ENCODE peak calls at places on chromosomes 3 and 15, in ten cellular contexts. Y is esophagus muscularis mucosa, J is activated B cell treated with CpG ODN at 0.5 μM for 24 hours, B is epithelial cell of esophagus, M is transverse colon, C is Caco-2, L is neural crest cell, D is endothelial cell, N is cardiac fibroblast, I is GM06990. A is an unnamed sample.

GRCh38 chr3:150751781-150752263 is 11.1 kb downstream of the SIAH2 start:
- DNase-seq in Y (no peak), J (no peak), B (peak; percentile 79), M (peak; percentile 60), C (peak; percentile 44), L (no peak), D (no peak), N (no peak), I (no peak), A (no peak)

GRCh38 chr3:194865595-194865994 is 179.9 kb downstream of the FAM43A start:
- DNase-seq in Y (no peak), J (no peak), B (no peak), M (no peak), C (no peak), L (no peak), D (no peak), N (no peak), I (no peak), A (no peak)

GRCh38 chr15:85482896-85483295 is 102.5 kb downstream of the AKAP13 start:
- DNase-seq in Y (no peak), J (no peak), B (peak; percentile 65), M (no peak), C (peak; percentile 25), L (no peak), D (no peak), N (peak; percentile 80), I (no peak), A (no peak)

GRCh38 chr3:196997311-196997710 is 28.7 kb upstream of the PIGZ start:
- DNase-seq in Y (no peak), J (no peak), B (no peak), M (no peak), C (no peak), L (no peak), D (no peak), N (no peak), I (no peak), A (no peak)

GRCh38 chr3:13556937-13557336 is 8.0 kb downstream of the FBLN2 start:
- DNase-seq in Y (no peak), J (no peak), B (no peak), M (no peak), C (no peak), L (no peak), D (no peak), N (no peak), I (no peak), A (no peak)

GRCh38 chr3:110027446-110027845 is 690.1 kb upstream of the DPPA4 start:
- DNase-seq in Y (no peak), J (no peak), B (peak; percentile 84), M (no peak), C (no peak), L (no peak), D (no peak), N (peak; percentile 64), I (no peak), A (no peak)

GRCh38 chr3:56157693-56158092 is 310.6 kb downstream of the ERC2 start:
- DNase-seq in Y (no peak), J (no peak), B (no peak), M (no peak), C (no peak), L (no peak), D (no peak), N (peak; percentile 47), I (no peak), A (no peak)

GRCh38 chr15:85407421-85408269 is 27.2 kb downstream of the AKAP13 start:
- DNase-seq in Y (no peak), J (no peak), B (peak; percentile 89), M (no peak), C (no peak), L (no peak), D (no peak), N (peak; percentile 86), I (no peak), A (no peak)

GRCh38 chr15:62291262-62291661 is 126.2 kb upstream of the C2CD4B start:
- DNase-seq in Y (no peak), J (no peak), B (no peak), M (no peak), C (no peak), L (no peak), D (no peak), N (no peak), I (no peak), A (no peak)

GRCh38 chr3:186411994-186412393 is 50.0 kb upstream of the DGKG start:
- DNase-seq in Y (no peak), J (no peak), B (peak; percentile 89), M (no peak), C (no peak), L (no peak), D (no peak), N (peak; percentile 9), I (no peak), A (no peak)

DNA sequence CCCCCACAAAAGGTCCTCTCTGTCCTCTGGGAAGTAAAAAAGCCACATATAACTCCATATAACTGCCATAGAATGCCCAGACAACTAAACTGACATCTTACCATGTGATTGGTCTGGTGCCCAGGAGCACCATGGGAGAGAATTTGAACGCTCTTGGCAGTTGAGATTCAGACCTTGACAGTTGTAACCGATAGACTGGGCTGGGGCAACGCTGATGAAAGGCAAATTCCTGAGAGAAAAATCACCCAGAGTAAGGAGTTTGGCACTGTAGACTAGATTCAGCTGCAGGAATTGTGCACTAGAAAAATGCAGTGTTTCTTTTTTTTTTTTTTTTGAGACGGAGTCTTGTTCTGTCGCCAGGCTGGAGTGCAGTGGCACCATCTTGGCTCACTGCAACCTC is 240.5 kb downstream of the SOX2 start:
- DNase-seq in Y (no peak), J (no peak), B (peak; percentile 22), M (no peak), C (no peak), L (no peak), D (no peak), N (no peak), I (no peak), A (no peak)
- TF ChIP-seq CTCF in Y (no peak), J (no peak), B (no peak), M (no peak), C (no peak), L (no peak), D (no peak), N (no peak), I (no peak), A (no peak)

GRCh38 chr15:44802336-44802735 is 66.0 kb downstream of the TRIM69 start:
- DNase-seq in Y (no peak), J (no peak), B (no peak), M (no peak), C (no peak), L (no peak), D (no peak), N (no peak), I (no peak), A (no peak)

GRCh38 chr15:44801797-44802196 is 65.5 kb downstream of the TRIM69 start:
- DNase-seq in Y (no peak), J (no peak), B (no peak), M (no peak), C (no peak), L (no peak), D (no peak), N (no peak), I (no peak), A (no peak)

GRCh38 chr15:44801368-44801767 is 65.0 kb downstream of the TRIM69 start:
- DNase-seq in Y (no peak), J (no peak), B (no peak), M (no peak), C (no peak), L (no peak), D (no peak), N (peak; percentile 26), I (no peak), A (no peak)

GRCh38 chr15:44796508-44796907 is 60.2 kb downstream of the TRIM69 start:
- DNase-seq in Y (no peak), J (no peak), B (no peak), M (no peak), C (no peak), L (no peak), D (no peak), N (no peak), I (no peak), A (no peak)

GRCh38 chr15:44798815-44799214 is 62.5 kb downstream of the TRIM69 start:
- DNase-seq in Y (no peak), J (no peak), B (no peak), M (no peak), C (peak; percentile 17), L (no peak), D (no peak), N (no peak), I (no peak), A (peak; percentile 20)
- TF ChIP-seq CTCF in Y (no peak), J (no peak), B (peak; percentile 49), M (peak; percentile 22), C (peak; percentile 29), L (peak; percentile 38), D (no peak), N (peak; percentile 38), I (no peak), A (peak; percentile 7)

DNA sequence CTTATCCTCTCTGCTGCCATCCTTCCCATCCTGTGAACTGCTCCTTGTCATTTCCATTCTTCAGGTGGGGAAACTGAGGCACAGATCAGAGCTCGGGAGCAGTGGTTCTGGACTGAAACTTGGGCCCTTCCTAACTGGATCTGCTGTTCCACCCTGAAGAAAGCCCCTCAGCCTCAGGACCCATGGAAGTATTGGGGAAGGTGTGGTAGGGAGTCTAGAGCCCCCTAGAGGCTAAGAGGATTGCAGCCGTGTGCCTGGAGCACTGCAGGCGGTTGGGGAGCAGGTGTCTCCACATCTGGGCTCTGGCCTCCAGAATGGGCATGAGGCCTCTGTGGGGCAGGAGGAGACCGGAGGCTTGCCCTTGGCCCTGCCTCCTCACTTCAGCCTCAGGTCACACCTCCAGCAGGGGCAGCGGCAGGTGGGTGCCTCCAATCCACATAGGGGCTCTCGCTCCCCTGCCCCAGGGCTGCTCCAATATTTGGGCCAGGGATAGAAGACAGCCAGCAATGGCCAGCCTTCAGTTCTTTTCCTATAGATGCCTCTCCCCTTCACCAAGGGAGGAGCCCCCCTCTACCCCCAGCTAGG is 28.1 kb downstream of the DNAJB8 start:
- DNase-seq in Y (no peak), J (no peak), B (no peak), M (no peak), C (no peak), L (no peak), D (no peak), N (no peak), I (no peak), A (no peak)
- TF ChIP-seq CTCF in Y (no peak), J (no peak), B (peak; percentile 28), M (peak; percentile 27), C (peak; percentile 8), L (peak; percentile 52), D (peak; percentile 25), N (peak; percentile 43), I (peak; percentile 79), A (peak; percentile 37)

GRCh38 chr3:153757839-153758238 is 363.4 kb upstream of the ARHGEF26 start:
- DNase-seq in Y (no peak), J (no peak), B (no peak), M (no peak), C (no peak), L (no peak), D (no peak), N (no peak), I (no peak), A (no peak)
- TF ChIP-seq CTCF in Y (no peak), J (no peak), B (no peak), M (no peak), C (no peak), L (no peak), D (no peak), N (no peak), I (no peak), A (no peak)

GRCh38 chr3:12484198-12484982 is at the start of gene TSEN2:
- DNase-seq in Y (peak; percentile 95), J (peak; percentile 99), B (peak; percentile 95), M (peak; percentile 96), C (peak; percentile 97), L (peak; percentile 96), D (peak; percentile 98), N (peak; percentile 94), I (peak; percentile 98), A (peak; percentile 90)
- TF ChIP-seq CTCF in Y (peak; percentile 16), J (no peak), B (peak; percentile 10), M (peak; percentile 12), C (peak; percentile 25), L (no peak), D (no peak), N (no peak), I (peak; percentile 20), A (peak; percentile 11)